ENCODE peak calls at places on chromosome 22, in nine cellular contexts. One of them, this sample, is unnamed.

GRCh38 chr22:19786959-19787848 is 26.6 kb downstream of the TBX1 start:
- DNase-seq in fibroblast of lung: no peak
- DNase-seq in brain microvascular endothelial cell: no peak
- DNase-seq in astrocyte: no peak
- DNase-seq in GM06990: no peak
- DNase-seq in left lung: peak
- DNase-seq in WERI-Rb-1: no peak
- DNase-seq in fibroblast of pulmonary artery: no peak
- DNase-seq in esophagus squamous epithelium: no peak
- DNase-seq in this sample: no peak

GRCh38 chr22:49307071-49307830 is 520.4 kb downstream of the BRD1 start:
- DNase-seq in fibroblast of lung: no peak
- DNase-seq in brain microvascular endothelial cell: no peak
- DNase-seq in astrocyte: no peak
- DNase-seq in GM06990: no peak
- DNase-seq in left lung: peak
- DNase-seq in WERI-Rb-1: no peak
- DNase-seq in fibroblast of pulmonary artery: no peak
- DNase-seq in esophagus squamous epithelium: no peak
- DNase-seq in this sample: no peak

GRCh38 chr22:32413715-32414114 is 1.7 kb upstream of the RTCB start:
- DNase-seq in fibroblast of lung: peak
- DNase-seq in brain microvascular endothelial cell: peak
- DNase-seq in astrocyte: peak
- DNase-seq in GM06990: no peak
- DNase-seq in left lung: no peak
- DNase-seq in WERI-Rb-1: no peak
- DNase-seq in fibroblast of pulmonary artery: peak
- DNase-seq in esophagus squamous epithelium: no peak
- DNase-seq in this sample: peak

GRCh38 chr22:31098633-31099110 is 8.7 kb downstream of the SELENOM start:
- DNase-seq in fibroblast of lung: no peak
- DNase-seq in brain microvascular endothelial cell: no peak
- DNase-seq in astrocyte: no peak
- DNase-seq in GM06990: no peak
- DNase-seq in left lung: no peak
- DNase-seq in WERI-Rb-1: no peak
- DNase-seq in fibroblast of pulmonary artery: no peak
- DNase-seq in esophagus squamous epithelium: no peak
- DNase-seq in this sample: no peak

GRCh38 chr22:39266398-39267030 is 21.7 kb upstream of the PDGFB start:
- DNase-seq in fibroblast of lung: peak
- DNase-seq in brain microvascular endothelial cell: peak
- DNase-seq in astrocyte: no peak
- DNase-seq in GM06990: peak
- DNase-seq in left lung: no peak
- DNase-seq in WERI-Rb-1: peak
- DNase-seq in fibroblast of pulmonary artery: peak
- DNase-seq in esophagus squamous epithelium: no peak
- DNase-seq in this sample: peak

GRCh38 chr22:41772645-41773044 is 27.8 kb upstream of the CCDC134 start:
- DNase-seq in fibroblast of lung: no peak
- DNase-seq in brain microvascular endothelial cell: no peak
- DNase-seq in astrocyte: no peak
- DNase-seq in GM06990: no peak
- DNase-seq in left lung: no peak
- DNase-seq in WERI-Rb-1: no peak
- DNase-seq in fibroblast of pulmonary artery: peak
- DNase-seq in esophagus squamous epithelium: no peak
- DNase-seq in this sample: no peak

GRCh38 chr22:25212337-25212736 is 7.1 kb upstream of the CRYBB2 start:
- DNase-seq in fibroblast of lung: no peak
- DNase-seq in brain microvascular endothelial cell: no peak
- DNase-seq in astrocyte: no peak
- DNase-seq in GM06990: no peak
- DNase-seq in left lung: no peak
- DNase-seq in WERI-Rb-1: no peak
- DNase-seq in fibroblast of pulmonary artery: no peak
- DNase-seq in esophagus squamous epithelium: no peak
- DNase-seq in this sample: no peak

GRCh38 chr22:42188808-42189447 is 58.3 kb upstream of the CYP2D6 start:
- DNase-seq in fibroblast of lung: peak
- DNase-seq in brain microvascular endothelial cell: no peak
- DNase-seq in astrocyte: peak
- DNase-seq in GM06990: no peak
- DNase-seq in left lung: no peak
- DNase-seq in WERI-Rb-1: no peak
- DNase-seq in fibroblast of pulmonary artery: no peak
- DNase-seq in esophagus squamous epithelium: no peak
- DNase-seq in this sample: no peak

GRCh38 chr22:38481871-38482332 is 14.0 kb downstream of the KDELR3 start:
- DNase-seq in fibroblast of lung: no peak
- DNase-seq in brain microvascular endothelial cell: no peak
- DNase-seq in astrocyte: no peak
- DNase-seq in GM06990: no peak
- DNase-seq in left lung: no peak
- DNase-seq in WERI-Rb-1: no peak
- DNase-seq in fibroblast of pulmonary artery: no peak
- DNase-seq in esophagus squamous epithelium: no peak
- DNase-seq in this sample: no peak

GRCh38 chr22:21444701-21445436 is 22.3 kb upstream of the TMEM191C start:
- DNase-seq in fibroblast of lung: no peak
- DNase-seq in brain microvascular endothelial cell: no peak
- DNase-seq in astrocyte: no peak
- DNase-seq in GM06990: no peak
- DNase-seq in left lung: peak
- DNase-seq in WERI-Rb-1: no peak
- DNase-seq in fibroblast of pulmonary artery: no peak
- DNase-seq in esophagus squamous epithelium: no peak
- DNase-seq in this sample: no peak

GRCh38 chr22:48138855-48139254 is 1376.4 kb downstream of the TBC1D22A start:
- DNase-seq in fibroblast of lung: no peak
- DNase-seq in brain microvascular endothelial cell: no peak
- DNase-seq in astrocyte: no peak
- DNase-seq in GM06990: no peak
- DNase-seq in left lung: no peak
- DNase-seq in WERI-Rb-1: no peak
- DNase-seq in fibroblast of pulmonary artery: no peak
- DNase-seq in esophagus squamous epithelium: no peak
- DNase-seq in this sample: peak

GRCh38 chr22:43533656-43534428 is 122.0 kb downstream of the MPPED1 start:
- DNase-seq in fibroblast of lung: no peak
- DNase-seq in brain microvascular endothelial cell: no peak
- DNase-seq in astrocyte: no peak
- DNase-seq in GM06990: no peak
- DNase-seq in left lung: no peak
- DNase-seq in WERI-Rb-1: no peak
- DNase-seq in fibroblast of pulmonary artery: no peak
- DNase-seq in esophagus squamous epithelium: no peak
- DNase-seq in this sample: no peak

GRCh38 chr22:42229455-42230149 is 40.9 kb downstream of the TCF20 start:
- DNase-seq in fibroblast of lung: peak
- DNase-seq in brain microvascular endothelial cell: no peak
- DNase-seq in astrocyte: peak
- DNase-seq in GM06990: no peak
- DNase-seq in left lung: no peak
- DNase-seq in WERI-Rb-1: no peak
- DNase-seq in fibroblast of pulmonary artery: peak
- DNase-seq in esophagus squamous epithelium: no peak
- DNase-seq in this sample: no peak

GRCh38 chr22:47397673-47398072 is 635.2 kb downstream of the TBC1D22A start:
- DNase-seq in fibroblast of lung: no peak
- DNase-seq in brain microvascular endothelial cell: no peak
- DNase-seq in astrocyte: no peak
- DNase-seq in GM06990: no peak
- DNase-seq in left lung: no peak
- DNase-seq in WERI-Rb-1: no peak
- DNase-seq in fibroblast of pulmonary artery: no peak
- DNase-seq in esophagus squamous epithelium: no peak
- DNase-seq in this sample: no peak

GRCh38 chr22:31532060-31532459 is 35.7 kb downstream of the SFI1 start:
- DNase-seq in fibroblast of lung: peak
- DNase-seq in brain microvascular endothelial cell: no peak
- DNase-seq in astrocyte: peak
- DNase-seq in GM06990: no peak
- DNase-seq in left lung: no peak
- DNase-seq in WERI-Rb-1: no peak
- DNase-seq in fibroblast of pulmonary artery: no peak
- DNase-seq in esophagus squamous epithelium: no peak
- DNase-seq in this sample: no peak

GRCh38 chr22:19784396-19785175 is 24.0 kb downstream of the TBX1 start:
- DNase-seq in fibroblast of lung: no peak
- DNase-seq in brain microvascular endothelial cell: no peak
- DNase-seq in astrocyte: no peak
- DNase-seq in GM06990: no peak
- DNase-seq in left lung: peak
- DNase-seq in WERI-Rb-1: no peak
- DNase-seq in fibroblast of pulmonary artery: no peak
- DNase-seq in esophagus squamous epithelium: no peak
- DNase-seq in this sample: no peak

GRCh38 chr22:36322602-36322915 is 65.2 kb downstream of the MYH9 start:
- DNase-seq in fibroblast of lung: no peak
- DNase-seq in brain microvascular endothelial cell: no peak
- DNase-seq in astrocyte: no peak
- DNase-seq in GM06990: no peak
- DNase-seq in left lung: no peak
- DNase-seq in WERI-Rb-1: no peak
- DNase-seq in fibroblast of pulmonary artery: no peak
- DNase-seq in esophagus squamous epithelium: no peak
- DNase-seq in this sample: no peak

GRCh38 chr22:36324414-36324813 is 63.4 kb downstream of the MYH9 start:
- DNase-seq in fibroblast of lung: no peak
- DNase-seq in brain microvascular endothelial cell: no peak
- DNase-seq in astrocyte: no peak
- DNase-seq in GM06990: no peak
- DNase-seq in left lung: no peak
- DNase-seq in WERI-Rb-1: no peak
- DNase-seq in fibroblast of pulmonary artery: no peak
- DNase-seq in esophagus squamous epithelium: no peak
- DNase-seq in this sample: no peak

GRCh38 chr22:36321797-36322601 is 65.8 kb downstream of the MYH9 start:
- DNase-seq in fibroblast of lung: no peak
- DNase-seq in brain microvascular endothelial cell: no peak
- DNase-seq in astrocyte: no peak
- DNase-seq in GM06990: no peak
- DNase-seq in left lung: no peak
- DNase-seq in WERI-Rb-1: no peak
- DNase-seq in fibroblast of pulmonary artery: no peak
- DNase-seq in esophagus squamous epithelium: no peak
- DNase-seq in this sample: no peak

GRCh38 chr22:36323855-36324331 is 63.9 kb downstream of the MYH9 start:
- DNase-seq in fibroblast of lung: peak
- DNase-seq in brain microvascular endothelial cell: peak
- DNase-seq in astrocyte: peak
- DNase-seq in GM06990: no peak
- DNase-seq in left lung: no peak
- DNase-seq in WERI-Rb-1: no peak
- DNase-seq in fibroblast of pulmonary artery: peak
- DNase-seq in esophagus squamous epithelium: no peak
- DNase-seq in this sample: no peak

GRCh38 chr22:36323182-36323854 is 64.4 kb downstream of the MYH9 start:
- DNase-seq in fibroblast of lung: peak
- DNase-seq in brain microvascular endothelial cell: peak
- DNase-seq in astrocyte: peak
- DNase-seq in GM06990: no peak
- DNase-seq in left lung: no peak
- DNase-seq in WERI-Rb-1: no peak
- DNase-seq in fibroblast of pulmonary artery: peak
- DNase-seq in esophagus squamous epithelium: no peak
- DNase-seq in this sample: no peak
- TF ChIP-seq CTCF in fibroblast of lung: peak
- TF ChIP-seq CTCF in brain microvascular endothelial cell: no peak
- TF ChIP-seq CTCF in astrocyte: no peak
- TF ChIP-seq CTCF in GM06990: no peak
- TF ChIP-seq CTCF in left lung: no peak
- TF ChIP-seq CTCF in WERI-Rb-1: no peak
- TF ChIP-seq CTCF in fibroblast of pulmonary artery: peak
- TF ChIP-seq CTCF in esophagus squamous epithelium: peak
- TF ChIP-seq CTCF in this sample: no peak

GRCh38 chr22:33882991-33883390 is 37.3 kb downstream of the LARGE1 start:
- DNase-seq in fibroblast of lung: no peak
- DNase-seq in brain microvascular endothelial cell: no peak
- DNase-seq in astrocyte: no peak
- DNase-seq in GM06990: no peak
- DNase-seq in left lung: no peak
- DNase-seq in WERI-Rb-1: no peak
- DNase-seq in fibroblast of pulmonary artery: no peak
- DNase-seq in esophagus squamous epithelium: no peak
- DNase-seq in this sample: no peak
- H3K4me3 ChIP-seq in fibroblast of lung: no peak
- H3K4me3 ChIP-seq in brain microvascular endothelial cell: no peak
- H3K4me3 ChIP-seq in astrocyte: no peak
- H3K4me3 ChIP-seq in GM06990: no peak
- H3K4me3 ChIP-seq in left lung: no peak
- H3K4me3 ChIP-seq in WERI-Rb-1: no peak
- H3K4me3 ChIP-seq in fibroblast of pulmonary artery: no peak
- H3K4me3 ChIP-seq in esophagus squamous epithelium: no peak
- H3K4me3 ChIP-seq in this sample: no peak

GRCh38 chr22:46367707-46368191 is 32.2 kb downstream of the TRMU start:
- DNase-seq in fibroblast of lung: peak
- DNase-seq in brain microvascular endothelial cell: peak
- DNase-seq in astrocyte: peak
- DNase-seq in GM06990: peak
- DNase-seq in left lung: peak
- DNase-seq in WERI-Rb-1: peak
- DNase-seq in fibroblast of pulmonary artery: peak
- DNase-seq in esophagus squamous epithelium: no peak
- DNase-seq in this sample: peak
- TF ChIP-seq CTCF in fibroblast of lung: peak
- TF ChIP-seq CTCF in brain microvascular endothelial cell: peak
- TF ChIP-seq CTCF in astrocyte: peak
- TF ChIP-seq CTCF in GM06990: peak
- TF ChIP-seq CTCF in left lung: peak
- TF ChIP-seq CTCF in WERI-Rb-1: peak
- TF ChIP-seq CTCF in fibroblast of pulmonary artery: peak
- TF ChIP-seq CTCF in esophagus squamous epithelium: peak
- TF ChIP-seq CTCF in this sample: peak

DNA sequence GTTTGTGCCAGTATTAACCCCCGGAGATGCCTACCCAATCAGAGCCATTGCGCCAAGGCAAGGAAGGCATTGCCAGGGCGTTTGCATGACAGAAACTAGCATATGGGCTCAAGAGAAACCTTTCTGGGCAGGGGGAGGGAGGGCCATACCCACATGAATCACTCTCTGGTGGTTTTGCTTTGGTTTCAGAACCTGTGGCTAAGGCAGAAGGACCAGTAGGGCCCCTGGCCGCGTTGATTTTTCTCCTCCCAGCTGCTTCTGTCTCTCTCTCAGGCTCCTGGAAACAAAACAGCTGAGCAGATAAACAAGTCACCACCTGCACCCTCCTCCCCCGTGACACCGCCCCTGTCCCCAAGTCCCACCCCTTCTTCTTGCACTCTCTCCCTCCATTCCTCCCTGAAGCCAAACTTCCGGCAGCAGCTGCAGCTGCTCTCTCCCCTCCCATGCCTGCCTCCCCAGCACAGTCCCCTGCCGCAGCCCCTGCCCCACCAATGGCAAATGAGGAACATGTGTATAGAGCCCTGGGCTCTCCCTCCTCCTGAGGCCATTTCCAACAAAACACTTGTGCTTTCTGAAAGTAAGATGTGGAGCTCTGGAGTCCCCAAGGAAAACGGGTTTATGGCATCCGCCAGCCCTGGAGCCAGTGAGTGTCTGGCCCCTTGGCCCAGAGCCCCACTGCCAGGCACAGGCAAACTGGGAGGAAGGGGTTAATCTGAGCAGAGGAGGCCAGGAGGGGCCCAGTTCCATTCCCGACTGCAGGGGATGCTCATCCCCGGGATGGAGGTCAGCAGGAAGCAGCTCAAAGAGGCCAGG is 39.0 kb upstream of the ADA2 start:
- DNase-seq in fibroblast of lung: peak
- DNase-seq in brain microvascular endothelial cell: no peak
- DNase-seq in astrocyte: peak
- DNase-seq in GM06990: peak
- DNase-seq in left lung: no peak
- DNase-seq in WERI-Rb-1: peak
- DNase-seq in fibroblast of pulmonary artery: peak
- DNase-seq in esophagus squamous epithelium: no peak
- DNase-seq in this sample: peak
- H3K4me3 ChIP-seq in fibroblast of lung: no peak
- H3K4me3 ChIP-seq in brain microvascular endothelial cell: no peak
- H3K4me3 ChIP-seq in astrocyte: no peak
- H3K4me3 ChIP-seq in GM06990: peak
- H3K4me3 ChIP-seq in left lung: no peak
- H3K4me3 ChIP-seq in WERI-Rb-1: no peak
- H3K4me3 ChIP-seq in fibroblast of pulmonary artery: no peak
- H3K4me3 ChIP-seq in esophagus squamous epithelium: no peak
- H3K4me3 ChIP-seq in this sample: peak